ENCODE peak calls at places on chromosomes 4 and X, in six cellular contexts. One of them, this sample, is unnamed. For H3K27me3, the result is how much of the 10 kb centered on the place peaks cover.

GRCh38 chr4:22686156-22686555 is 6.6 kb upstream of the GBA3 start:
- DNase-seq in tibial nerve: no peak
- DNase-seq in mesendoderm: no peak
- DNase-seq in tibial artery: no peak
- DNase-seq in PC-9: no peak
- DNase-seq in HCT116: no peak
- DNase-seq in this sample: no peak

GRCh38 chr4:113052379-113052951 is 3.0 kb downstream of the ANK2 start:
- DNase-seq in tibial nerve: no peak
- DNase-seq in mesendoderm: no peak
- DNase-seq in HCT116: no peak
- DNase-seq in PC-9: no peak
- DNase-seq in tibial artery: no peak
- DNase-seq in this sample: no peak

GRCh38 chr4:85370400-85371032 is 104.4 kb upstream of the ARHGAP24 start:
- DNase-seq in HCT116: peak
- DNase-seq in PC-9: no peak
- DNase-seq in tibial artery: no peak
- DNase-seq in tibial nerve: no peak
- DNase-seq in mesendoderm: peak
- DNase-seq in this sample: no peak

GRCh38 chrX:55014897-55015299 is 14.7 kb downstream of the APEX2 start:
- DNase-seq in mesendoderm: no peak
- DNase-seq in tibial artery: no peak
- DNase-seq in HCT116: no peak
- DNase-seq in tibial nerve: no peak
- DNase-seq in PC-9: no peak
- DNase-seq in this sample: no peak

GRCh38 chr4:19944806-19945205 is 306.9 kb upstream of the SLIT2 start:
- DNase-seq in PC-9: no peak
- DNase-seq in HCT116: no peak
- DNase-seq in tibial nerve: no peak
- DNase-seq in mesendoderm: peak
- DNase-seq in tibial artery: no peak
- DNase-seq in this sample: no peak

GRCh38 chr4:52780206-52780605 is 29.0 kb upstream of the ERVMER34-1 start:
- DNase-seq in HCT116: no peak
- DNase-seq in tibial nerve: no peak
- DNase-seq in tibial artery: no peak
- DNase-seq in PC-9: no peak
- DNase-seq in mesendoderm: no peak
- DNase-seq in this sample: no peak

GRCh38 chr4:876780-877179 is 50.9 kb upstream of the CPLX1 start:
- DNase-seq in PC-9: no peak
- DNase-seq in tibial artery: no peak
- DNase-seq in tibial nerve: no peak
- DNase-seq in HCT116: no peak
- DNase-seq in mesendoderm: peak
- DNase-seq in this sample: peak

GRCh38 chr4:70903282-70903603 is 1.1 kb downstream of the MOB1B start:
- DNase-seq in tibial artery: no peak
- DNase-seq in HCT116: no peak
- DNase-seq in PC-9: no peak
- DNase-seq in mesendoderm: peak
- DNase-seq in tibial nerve: no peak
- DNase-seq in this sample: no peak

GRCh38 chr4:162164881-162165528 is 1.2 kb upstream of the FSTL5 start:
- DNase-seq in mesendoderm: peak
- DNase-seq in PC-9: peak
- DNase-seq in tibial nerve: no peak
- DNase-seq in HCT116: no peak
- DNase-seq in tibial artery: no peak
- DNase-seq in this sample: no peak

DNA sequence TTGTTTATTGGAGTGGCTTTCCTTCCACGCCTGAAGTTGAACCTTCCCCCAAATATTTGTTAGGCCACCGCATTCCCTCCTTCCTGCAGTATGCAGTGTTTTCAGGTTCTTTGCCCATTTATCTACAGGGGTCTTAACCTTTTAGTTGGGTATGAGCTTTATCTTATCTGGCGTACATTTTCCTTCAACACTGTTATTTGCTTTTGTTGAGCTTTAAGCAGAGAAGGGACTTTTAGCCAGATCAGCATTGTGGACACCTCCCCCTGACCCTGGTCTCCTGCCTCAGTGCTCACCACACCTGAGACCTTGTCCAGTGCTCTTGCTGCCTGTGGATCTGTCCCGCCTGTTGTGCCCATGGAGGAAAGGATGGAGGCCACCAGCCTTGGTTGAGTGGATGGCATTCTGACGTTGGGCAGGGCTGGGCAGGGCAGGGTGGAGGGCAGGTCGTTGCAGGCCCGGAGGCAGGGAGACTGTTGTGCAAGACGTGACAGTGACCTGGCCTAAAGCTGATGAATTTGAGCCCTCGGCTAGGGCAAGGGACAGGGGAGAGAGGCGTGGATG is 1.0 kb upstream of the DUSP9 start:
- DNase-seq in tibial artery: no peak
- DNase-seq in tibial nerve: no peak
- DNase-seq in mesendoderm: no peak
- DNase-seq in PC-9: no peak
- DNase-seq in HCT116: no peak
- DNase-seq in this sample: no peak
- H3K27me3 ChIP-seq in tibial artery: under half
- H3K27me3 ChIP-seq in tibial nerve: half or more
- H3K27me3 ChIP-seq in mesendoderm: under half
- H3K27me3 ChIP-seq in PC-9: under half
- H3K27me3 ChIP-seq in HCT116: under half
- H3K27me3 ChIP-seq in this sample: half or more

GRCh38 chr4:54281060-54281781 is 52.1 kb downstream of the PDGFRA start:
- DNase-seq in tibial nerve: peak
- DNase-seq in mesendoderm: no peak
- DNase-seq in tibial artery: peak
- DNase-seq in HCT116: no peak
- DNase-seq in PC-9: no peak
- DNase-seq in this sample: no peak

GRCh38 chr4:54277691-54278090 is 48.6 kb downstream of the PDGFRA start:
- DNase-seq in PC-9: no peak
- DNase-seq in mesendoderm: no peak
- DNase-seq in HCT116: no peak
- DNase-seq in tibial nerve: no peak
- DNase-seq in tibial artery: peak
- DNase-seq in this sample: no peak

GRCh38 chr4:54274786-54275503 is 45.9 kb downstream of the PDGFRA start:
- DNase-seq in HCT116: no peak
- DNase-seq in tibial nerve: no peak
- DNase-seq in PC-9: no peak
- DNase-seq in tibial artery: no peak
- DNase-seq in mesendoderm: no peak
- DNase-seq in this sample: no peak

GRCh38 chr4:54274264-54274663 is 45.2 kb downstream of the PDGFRA start:
- DNase-seq in HCT116: no peak
- DNase-seq in tibial nerve: no peak
- DNase-seq in tibial artery: no peak
- DNase-seq in mesendoderm: no peak
- DNase-seq in PC-9: no peak
- DNase-seq in this sample: no peak

DNA sequence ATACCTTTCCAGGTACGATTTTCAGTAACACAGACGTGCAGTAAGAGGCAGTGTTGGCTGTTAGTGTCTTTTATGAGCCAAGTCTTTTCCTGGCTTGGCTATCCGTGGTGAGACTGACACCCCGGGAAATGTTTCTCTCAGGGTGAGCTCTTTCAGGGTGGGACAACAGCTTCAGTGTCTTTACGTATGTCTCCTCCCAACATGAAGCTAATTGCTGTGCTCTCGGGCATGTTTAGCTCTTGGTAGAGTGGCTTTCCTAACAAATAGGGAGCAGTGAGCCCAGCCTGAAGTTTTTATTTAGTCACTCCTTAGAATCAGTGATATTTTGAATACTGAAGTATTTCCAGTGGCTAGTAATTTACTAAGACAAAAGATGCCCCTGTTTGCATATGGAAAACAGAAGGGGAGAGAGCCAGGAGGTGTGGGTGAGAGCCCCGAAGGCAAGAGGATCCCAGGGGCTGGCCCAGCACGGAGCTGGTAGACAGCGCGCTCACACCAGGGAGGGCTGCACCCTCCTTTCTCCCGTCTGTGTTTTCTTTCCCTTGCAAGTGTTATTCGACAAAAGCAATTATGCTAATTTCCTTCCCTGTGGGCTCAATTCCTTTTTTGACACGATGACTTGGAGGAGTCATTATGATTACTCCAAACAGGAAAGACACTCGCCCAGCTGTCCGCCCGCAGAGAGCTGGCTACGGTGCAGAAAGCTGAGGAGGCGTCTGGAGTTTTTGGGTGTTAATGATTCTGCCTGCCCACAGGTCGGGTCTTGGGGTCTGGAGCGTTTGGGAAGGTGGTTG is 47.7 kb downstream of the PDGFRA start:
- DNase-seq in tibial nerve: no peak
- DNase-seq in tibial artery: no peak
- DNase-seq in mesendoderm: peak
- DNase-seq in PC-9: no peak
- DNase-seq in HCT116: no peak
- DNase-seq in this sample: no peak
- H3K27ac ChIP-seq in tibial nerve: no peak
- H3K27ac ChIP-seq in tibial artery: peak
- H3K27ac ChIP-seq in mesendoderm: no peak
- H3K27ac ChIP-seq in PC-9: no peak
- H3K27ac ChIP-seq in HCT116: no peak
- H3K27ac ChIP-seq in this sample: no peak

DNA sequence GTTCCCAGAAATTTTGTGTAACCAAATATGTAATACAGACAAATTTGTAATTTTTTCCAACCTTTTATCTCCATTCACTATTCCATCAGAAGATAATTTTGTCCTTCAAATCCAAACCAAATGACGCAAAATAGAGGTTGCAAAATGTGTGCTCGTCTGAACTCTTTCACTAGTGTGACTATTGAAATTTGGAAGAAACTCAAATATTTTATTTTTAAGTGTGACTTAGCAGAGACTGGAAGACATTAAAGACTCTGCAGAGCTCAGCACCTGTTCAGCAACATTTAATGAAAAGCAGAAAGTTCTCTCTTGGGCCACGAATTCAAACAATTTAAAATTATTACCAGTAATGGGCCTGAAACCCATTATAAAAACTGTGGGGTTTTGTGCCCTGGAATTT is 30.0 kb upstream of the APELA start:
- DNase-seq in mesendoderm: no peak
- DNase-seq in PC-9: no peak
- DNase-seq in HCT116: no peak
- DNase-seq in tibial artery: no peak
- DNase-seq in tibial nerve: no peak
- DNase-seq in this sample: no peak
- H3K4me3 ChIP-seq in mesendoderm: no peak
- H3K4me3 ChIP-seq in PC-9: no peak
- H3K4me3 ChIP-seq in HCT116: no peak
- H3K4me3 ChIP-seq in tibial artery: no peak
- H3K4me3 ChIP-seq in tibial nerve: no peak
- H3K4me3 ChIP-seq in this sample: no peak

GRCh38 chrX:147180886-147181285 is 366.3 kb upstream of the CXorf51A start:
- DNase-seq in tibial nerve: no peak
- DNase-seq in PC-9: no peak
- DNase-seq in mesendoderm: no peak
- DNase-seq in HCT116: no peak
- DNase-seq in tibial artery: no peak
- DNase-seq in this sample: no peak
- H3K27me3 ChIP-seq in tibial nerve: under half
- H3K27me3 ChIP-seq in PC-9: under half
- H3K27me3 ChIP-seq in mesendoderm: under half
- H3K27me3 ChIP-seq in HCT116: under half
- H3K27me3 ChIP-seq in tibial artery: under half
- H3K27me3 ChIP-seq in this sample: under half

GRCh38 chr4:168461821-168462220 is 18.5 kb downstream of the DDX60L start:
- DNase-seq in mesendoderm: no peak
- DNase-seq in HCT116: no peak
- DNase-seq in tibial nerve: no peak
- DNase-seq in tibial artery: no peak
- DNase-seq in PC-9: no peak
- DNase-seq in this sample: no peak
- H3K27ac ChIP-seq in mesendoderm: no peak
- H3K27ac ChIP-seq in HCT116: no peak
- H3K27ac ChIP-seq in tibial nerve: no peak
- H3K27ac ChIP-seq in tibial artery: no peak
- H3K27ac ChIP-seq in PC-9: no peak
- H3K27ac ChIP-seq in this sample: no peak

GRCh38 chrX:115561605-115562491 is 874 bp downstream of the PLS3 start:
- DNase-seq in tibial artery: peak
- DNase-seq in mesendoderm: peak
- DNase-seq in tibial nerve: no peak
- DNase-seq in HCT116: no peak
- DNase-seq in PC-9: peak
- DNase-seq in this sample: no peak
- H3K4me3 ChIP-seq in tibial artery: peak
- H3K4me3 ChIP-seq in mesendoderm: peak
- H3K4me3 ChIP-seq in tibial nerve: peak
- H3K4me3 ChIP-seq in HCT116: peak
- H3K4me3 ChIP-seq in PC-9: peak
- H3K4me3 ChIP-seq in this sample: peak

DNA sequence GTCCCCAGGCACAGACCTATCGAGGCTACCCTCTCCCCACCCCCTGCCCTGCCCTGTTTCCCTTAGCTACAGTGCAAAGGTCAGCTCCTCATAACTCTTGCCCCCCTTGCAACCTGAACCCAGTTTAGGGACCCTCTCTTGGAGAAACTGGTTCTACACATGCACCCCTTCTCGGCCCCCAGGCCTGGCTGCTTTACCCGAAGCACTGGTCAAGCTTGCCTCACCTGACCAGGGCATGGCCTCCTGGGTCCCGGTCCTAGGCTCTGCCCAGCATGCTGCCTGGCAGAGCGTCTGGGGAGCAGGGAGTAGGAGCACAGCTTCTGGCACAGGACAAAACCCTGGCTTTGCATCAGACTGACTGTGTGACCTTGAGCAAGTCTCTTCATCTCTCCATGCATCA is 28.0 kb downstream of the ZNF185 start:
- DNase-seq in PC-9: no peak
- DNase-seq in mesendoderm: no peak
- DNase-seq in HCT116: no peak
- DNase-seq in tibial nerve: no peak
- DNase-seq in tibial artery: no peak
- DNase-seq in this sample: no peak
- H3K27me3 ChIP-seq in PC-9: under half
- H3K27me3 ChIP-seq in mesendoderm: under half
- H3K27me3 ChIP-seq in HCT116: under half
- H3K27me3 ChIP-seq in tibial nerve: under half
- H3K27me3 ChIP-seq in tibial artery: under half
- H3K27me3 ChIP-seq in this sample: under half

DNA sequence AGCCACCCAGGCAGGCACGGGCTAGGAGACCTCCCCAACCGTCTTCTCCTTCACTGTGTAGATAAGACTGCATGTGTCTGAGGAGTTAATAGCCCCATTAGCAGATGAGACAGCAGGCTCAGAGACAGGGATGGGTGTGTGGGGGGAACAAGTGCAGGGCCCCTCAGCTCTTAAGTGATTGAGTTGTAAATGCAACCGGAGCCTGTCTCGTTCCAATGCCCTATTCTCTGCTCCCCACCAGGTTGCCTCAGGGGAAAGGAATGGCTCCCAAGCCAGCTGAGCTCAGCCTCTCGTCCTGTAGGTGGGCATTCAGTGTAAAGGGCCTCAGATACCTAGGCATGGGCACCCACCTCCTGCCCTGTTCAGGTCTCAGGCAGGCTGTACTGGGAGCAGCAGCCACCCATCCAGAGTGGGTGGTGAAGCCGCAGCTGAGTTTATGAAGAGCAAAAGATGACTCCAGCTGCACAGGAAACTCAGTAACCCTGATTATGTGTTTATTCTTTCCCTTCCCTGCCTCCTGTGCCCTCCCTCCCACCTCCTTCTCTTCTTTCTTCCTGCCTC is 87.3 kb downstream of the PJA1 start:
- DNase-seq in HCT116: no peak
- DNase-seq in tibial artery: no peak
- DNase-seq in mesendoderm: peak
- DNase-seq in PC-9: no peak
- DNase-seq in tibial nerve: no peak
- DNase-seq in this sample: no peak
- H3K27ac ChIP-seq in HCT116: no peak
- H3K27ac ChIP-seq in tibial artery: no peak
- H3K27ac ChIP-seq in mesendoderm: no peak
- H3K27ac ChIP-seq in PC-9: no peak
- H3K27ac ChIP-seq in tibial nerve: no peak
- H3K27ac ChIP-seq in this sample: no peak